ENCODE peak calls at places on chromosomes 4 and X, in five cellular contexts. H is neuronal stem cell, E is mesenchymal stem cell, B is IMR-90, I is H1. O is an unnamed sample.

GRCh38 chr4:38385286-38386010 is 278.6 kb upstream of the KLF3 start:
- DNase-seq in H (no peak), E (no peak), B (no peak), I (no peak), O (peak)

GRCh38 chr4:56723201-56723605 is 42.1 kb upstream of the HOPX start:
- DNase-seq in H (no peak), E (no peak), B (no peak), I (no peak), O (no peak)

GRCh38 chrX:25049347-25049746 is 33.6 kb upstream of the ARX start:
- DNase-seq in H (no peak), E (no peak), B (no peak), I (no peak), O (no peak)

GRCh38 chr4:139227729-139228404 is 50.8 kb upstream of the ELF2 start:
- DNase-seq in H (no peak), E (no peak), B (no peak), I (no peak), O (no peak)

GRCh38 chr4:155025762-155026457 is 182.5 kb upstream of the NPY2R start:
- DNase-seq in H (peak), E (no peak), B (no peak), I (peak), O (peak)

GRCh38 chr4:101967697-101968346 is 177.3 kb downstream of the BANK1 start:
- DNase-seq in H (no peak), E (no peak), B (no peak), I (no peak), O (no peak)

GRCh38 chr4:101643201-101643600 is 147.3 kb upstream of the BANK1 start:
- DNase-seq in H (no peak), E (no peak), B (no peak), I (no peak), O (peak)

GRCh38 chr4:150982557-150983233 is 32.4 kb downstream of the LRBA start:
- DNase-seq in H (no peak), E (peak), B (peak), I (no peak), O (no peak)

GRCh38 chr4:152996101-152996500 is 60.0 kb downstream of the FHDC1 start:
- DNase-seq in H (no peak), E (no peak), B (no peak), I (no peak), O (no peak)

GRCh38 chrX:97616883-97617510 is 733.3 kb downstream of the RPA4 start:
- DNase-seq in H (no peak), E (peak), B (peak), I (no peak), O (peak)

GRCh38 chrX:70452143-70452733 is 7.6 kb downstream of the DLG3 start:
- DNase-seq in H (no peak), E (peak), B (peak), I (no peak), O (peak)

GRCh38 chrX:120795301-120795700 is 80.4 kb downstream of the CT47B1 start:
- DNase-seq in H (no peak), E (no peak), B (no peak), I (no peak), O (no peak)

GRCh38 chr4:125520258-125520990 is 205.7 kb downstream of the FAT4 start:
- DNase-seq in H (no peak), E (peak), B (peak), I (no peak), O (no peak)

GRCh38 chr4:4477391-4477790 is 64.5 kb downstream of the STX18 start:
- DNase-seq in H (no peak), E (no peak), B (no peak), I (no peak), O (no peak)

GRCh38 chr4:38132140-38132673 is 172.0 kb downstream of the PTTG2 start:
- DNase-seq in H (no peak), E (peak), B (peak), I (no peak), O (peak)

GRCh38 chrX:68935362-68935761 is 106.5 kb downstream of the EFNB1 start:
- DNase-seq in H (no peak), E (no peak), B (no peak), I (no peak), O (no peak)

GRCh38 chr4:127965062-127965802 is at the start of the genes ABHD18 and MFSD8:
- DNase-seq in H (peak), E (peak), B (peak), I (peak), O (peak)

GRCh38 chr4:56129431-56129861 is 180.7 kb downstream of the CEP135 start:
- DNase-seq in H (no peak), E (no peak), B (no peak), I (no peak), O (peak)

GRCh38 chr4:8410641-8411271 is 29.8 kb downstream of the ACOX3 start:
- DNase-seq in H (peak), E (peak), B (peak), I (peak), O (peak)

GRCh38 chr4:94976371-94977011 is 218.7 kb downstream of the BMPR1B start:
- DNase-seq in H (no peak), E (peak), B (peak), I (no peak), O (no peak)

GRCh38 chr4:127533028-127533700 is 99.6 kb upstream of the INTU start:
- DNase-seq in H (no peak), E (peak), B (peak), I (no peak), O (no peak)

GRCh38 chrX:120514236-120514635 is 45.1 kb upstream of the LAMP2 start:
- DNase-seq in H (no peak), E (peak), B (peak), I (no peak), O (peak)

DNA sequence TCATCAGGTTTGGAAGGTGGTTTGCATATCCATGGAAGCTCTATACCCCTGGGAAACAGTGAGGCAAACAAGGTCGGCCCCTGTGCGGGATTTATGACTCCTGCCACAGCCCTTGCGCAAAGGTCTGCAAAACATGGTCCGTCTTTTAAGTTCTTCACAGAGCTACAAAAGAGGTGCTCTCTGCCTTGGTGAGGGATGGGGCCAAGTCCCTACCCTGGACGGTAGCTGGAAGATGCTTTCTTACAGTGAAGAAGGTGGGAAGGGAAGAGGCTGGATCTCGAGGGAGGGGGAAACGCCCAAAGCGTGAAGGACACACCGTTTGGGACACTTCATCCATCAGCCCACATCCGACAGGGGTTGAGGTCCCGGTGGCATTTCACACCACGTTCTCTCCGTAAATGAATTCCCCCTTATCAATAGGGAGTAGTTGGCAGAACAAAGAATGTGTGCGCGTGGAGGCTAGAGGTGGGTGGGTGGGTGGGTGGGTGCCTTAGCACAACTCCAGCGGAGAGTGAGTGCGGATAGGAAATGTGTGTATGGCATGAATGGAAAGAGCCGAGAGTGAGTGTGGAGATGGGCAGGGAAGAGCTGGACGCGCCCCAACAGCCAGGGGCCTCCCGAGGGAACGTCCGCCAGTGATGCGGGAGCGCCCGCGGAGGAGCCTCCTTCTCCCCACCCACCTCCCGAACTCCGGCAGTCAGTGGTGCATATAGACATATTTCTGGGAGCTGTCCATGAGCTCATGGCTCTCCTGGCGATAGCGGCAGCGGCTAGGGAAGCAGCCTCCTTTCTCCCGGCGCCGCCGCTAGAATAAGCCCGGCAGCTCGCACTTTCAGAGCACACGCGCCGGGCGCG is 68.3 kb downstream of the LARP7 start:
- DNase-seq in H (peak), E (peak), B (peak), I (peak), O (peak)
- H3K4me3 ChIP-seq in H (peak), E (peak), B (no peak), I (peak), O (peak)

GRCh38 chr4:89493367-89493766 is 185.8 kb upstream of the GPRIN3 start:
- DNase-seq in H (no peak), E (no peak), B (no peak), I (no peak), O (no peak)
- H3K27ac ChIP-seq in H (no peak), E (no peak), B (peak), I (no peak), O (no peak)

GRCh38 chr4:15930314-15930713 is 8.2 kb downstream of the FGFBP1 start:
- DNase-seq in H (no peak), E (no peak), B (no peak), I (no peak), O (no peak)
- H2BK15ac ChIP-seq in H (no peak), E (no peak), B (no peak), I (no peak), O (no peak)

DNA sequence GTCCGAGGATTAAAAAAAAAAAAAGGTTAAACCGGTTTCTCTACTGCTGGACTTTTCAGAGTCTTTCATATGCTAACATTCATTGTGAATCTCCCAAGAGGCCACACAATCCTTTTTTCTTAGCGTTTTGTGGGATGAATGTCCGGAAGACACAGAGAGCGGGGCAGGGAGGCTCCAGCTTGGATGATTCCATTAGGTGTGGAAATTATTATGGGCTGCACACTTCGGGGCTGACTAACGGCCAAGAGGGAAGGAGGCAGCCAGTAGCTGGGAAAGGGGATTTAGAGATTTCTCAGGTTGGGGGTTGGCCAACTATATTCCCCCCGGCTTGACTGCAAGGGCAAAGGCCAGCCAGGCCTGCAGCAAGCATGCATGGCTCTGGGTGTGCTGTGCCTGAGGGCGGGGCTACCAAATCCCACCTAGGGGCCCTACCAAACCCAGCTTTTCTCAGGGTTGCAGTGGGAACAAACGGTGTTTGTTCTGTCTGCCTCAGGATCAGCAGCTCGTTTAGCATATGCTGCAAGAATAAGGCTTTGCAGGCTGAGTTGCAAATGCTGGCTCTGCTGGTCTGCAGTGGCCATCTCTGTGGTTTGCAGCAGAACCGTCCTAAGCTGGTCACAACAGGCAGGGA is 28.6 kb downstream of the NYX start:
- DNase-seq in H (peak), E (peak), B (no peak), I (no peak), O (peak)
- H3K4me3 ChIP-seq in H (no peak), E (no peak), B (no peak), I (no peak), O (no peak)

DNA sequence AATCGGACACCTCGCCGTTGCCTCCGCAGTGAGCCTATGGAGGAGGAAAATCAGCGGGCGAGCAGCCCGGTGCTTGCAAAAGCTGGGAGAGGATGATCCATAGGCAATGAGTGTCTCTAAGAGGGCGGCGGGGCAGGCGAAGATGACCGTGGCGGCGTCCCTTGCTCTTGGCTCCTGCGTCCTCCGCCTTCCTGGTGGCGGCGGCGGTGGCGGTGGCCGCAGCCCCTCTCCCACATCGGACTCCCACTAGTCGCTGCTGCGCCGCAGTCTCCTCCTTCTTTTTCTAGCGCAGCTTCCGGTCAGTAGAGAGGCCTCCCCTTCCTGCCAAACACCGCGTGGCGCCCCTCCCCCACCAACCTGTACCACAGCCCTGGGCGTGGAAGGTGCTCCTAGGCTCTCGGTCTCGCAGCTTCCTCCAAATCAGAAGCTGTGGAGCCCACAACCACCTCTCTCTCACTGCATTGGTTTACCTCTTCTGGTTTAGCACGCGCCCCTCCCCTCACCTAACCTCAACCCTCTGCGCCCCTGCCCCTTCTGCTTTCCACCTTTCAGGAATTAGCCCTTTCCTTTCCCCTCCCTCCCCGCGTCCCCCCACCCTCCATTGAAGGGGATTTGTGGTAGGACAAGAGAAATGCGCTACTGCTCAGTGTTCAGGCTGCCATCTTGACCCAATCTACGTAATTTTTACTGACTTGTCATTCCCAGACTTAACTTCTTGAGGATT is at the start of gene SPIN3:
- DNase-seq in H (peak), E (peak), B (peak), I (peak), O (peak)
- H3K27ac ChIP-seq in H (peak), E (peak), B (peak), I (peak), O (peak)

GRCh38 chr4:3470244-3471097 is 7.4 kb downstream of the DOK7 start:
- DNase-seq in H (no peak), E (no peak), B (peak), I (no peak), O (no peak)
- H2BK15ac ChIP-seq in H (no peak), E (no peak), B (no peak), I (no peak), O (no peak)

GRCh38 chrX:12955882-12956703 is 18.8 kb upstream of the TMSB4X start:
- DNase-seq in H (no peak), E (peak), B (peak), I (no peak), O (peak)
- H3K4me3 ChIP-seq in H (no peak), E (no peak), B (no peak), I (no peak), O (no peak)